ENCODE peak calls at places on chromosomes 5 and 9, in seven cellular contexts. P, R, G, U, W, F and M are unnamed samples.

GRCh38 chr9:123225995-123226394 is 42.4 kb downstream of the STRBP start:
- DNase-seq in P (no peak), R (no peak), G (no peak), U (peak; percentile 17), W (no peak), F (no peak), M (no peak)

GRCh38 chr5:28014779-28015178 is 976.4 kb upstream of the CDH9 start:
- DNase-seq in P (no peak), R (no peak), G (no peak), U (peak; percentile 5), W (no peak), F (no peak), M (no peak)

GRCh38 chr5:93078082-93079038 is 502.7 kb downstream of the NR2F1-AS1 start:
- DNase-seq in P (no peak), R (peak; percentile 85), G (peak; percentile 63), U (peak; percentile 60), W (peak; percentile 76), F (no peak), M (no peak)

GRCh38 chr9:16809912-16810610 is 60.4 kb downstream of the BNC2 start:
- DNase-seq in P (no peak), R (no peak), G (no peak), U (no peak), W (no peak), F (no peak), M (no peak)

GRCh38 chr9:68446836-68447235 is 90.4 kb downstream of the PGM5 start:
- DNase-seq in P (peak; percentile 33), R (peak; percentile 95), G (no peak), U (no peak), W (no peak), F (no peak), M (no peak)

GRCh38 chr5:53503819-53504218 is 23.4 kb downstream of the FST start:
- DNase-seq in P (no peak), R (no peak), G (no peak), U (no peak), W (no peak), F (no peak), M (no peak)

GRCh38 chr5:78260771-78261170 is 33.7 kb downstream of the AP3B1 start:
- DNase-seq in P (no peak), R (no peak), G (no peak), U (no peak), W (no peak), F (no peak), M (no peak)

GRCh38 chr9:121233906-121234901 is 32.5 kb upstream of the RAB14 start:
- DNase-seq in P (no peak), R (no peak), G (no peak), U (no peak), W (no peak), F (no peak), M (no peak)

GRCh38 chr5:159310492-159310891 is 19.8 kb downstream of the IL12B start:
- DNase-seq in P (peak; percentile 66), R (no peak), G (no peak), U (peak; percentile 13), W (peak; percentile 67), F (peak; percentile 3), M (peak; percentile 27)

GRCh38 chr5:167951121-167951520 is 340.3 kb upstream of the WWC1 start:
- DNase-seq in P (no peak), R (no peak), G (no peak), U (no peak), W (no peak), F (no peak), M (no peak)

GRCh38 chr9:113416149-113416726 is 5.7 kb downstream of the C9orf43 start:
- DNase-seq in P (no peak), R (no peak), G (no peak), U (peak; percentile 81), W (no peak), F (no peak), M (no peak)

GRCh38 chr5:36237756-36238155 is 4.0 kb downstream of the NADK2 start:
- DNase-seq in P (no peak), R (no peak), G (no peak), U (no peak), W (no peak), F (no peak), M (no peak)

GRCh38 chr5:135930029-135930948 is 24.5 kb downstream of the LECT2 start:
- DNase-seq in P (peak; percentile 70), R (no peak), G (no peak), U (no peak), W (peak; percentile 70), F (no peak), M (peak; percentile 54)

GRCh38 chr9:91589101-91589553 is 165.5 kb upstream of the NFIL3 start:
- DNase-seq in P (no peak), R (peak; percentile 74), G (peak; percentile 30), U (peak; percentile 64), W (no peak), F (no peak), M (no peak)

GRCh38 chr9:16726023-16726422 is 144.4 kb downstream of the BNC2 start:
- DNase-seq in P (no peak), R (no peak), G (no peak), U (no peak), W (no peak), F (no peak), M (no peak)

GRCh38 chr5:163861670-163862069 is 356.3 kb downstream of the MAT2B start:
- DNase-seq in P (no peak), R (no peak), G (no peak), U (no peak), W (no peak), F (no peak), M (no peak)

GRCh38 chr5:124289122-124289521 is 457.3 kb downstream of the ZNF608 start:
- DNase-seq in P (no peak), R (no peak), G (peak; percentile 66), U (no peak), W (no peak), F (no peak), M (no peak)

GRCh38 chr5:136032564-136032963 is 3.8 kb downstream of the TGFBI start:
- DNase-seq in P (no peak), R (peak; percentile 66), G (no peak), U (peak; percentile 28), W (no peak), F (no peak), M (no peak)

GRCh38 chr5:43401827-43402226 is 10.4 kb downstream of the CCL28 start:
- DNase-seq in P (no peak), R (no peak), G (no peak), U (peak; percentile 15), W (no peak), F (no peak), M (no peak)

GRCh38 chr9:92299116-92299515 is 5.6 kb upstream of the IARS1 start:
- DNase-seq in P (no peak), R (no peak), G (no peak), U (peak; percentile 51), W (no peak), F (no peak), M (no peak)

GRCh38 chr5:59319286-59319685 is 574.2 kb downstream of the PDE4D start:
- DNase-seq in P (no peak), R (no peak), G (no peak), U (no peak), W (no peak), F (no peak), M (no peak)

GRCh38 chr5:118806571-118806970 is 181.8 kb downstream of the DTWD2 start:
- DNase-seq in P (no peak), R (no peak), G (no peak), U (no peak), W (no peak), F (no peak), M (no peak)

GRCh38 chr5:1685076-1685475 is 114.6 kb downstream of the MRPL36 start:
- DNase-seq in P (no peak), R (no peak), G (no peak), U (no peak), W (no peak), F (no peak), M (no peak)

GRCh38 chr5:180053061-180053602 is 18.4 kb downstream of the RNF130 start:
- DNase-seq in P (no peak), R (no peak), G (no peak), U (no peak), W (no peak), F (no peak), M (peak; percentile 39)
- TF ChIP-seq CTCF in P (no peak), R (no peak), G (no peak), U (no peak), W (no peak), F (no peak), M (no peak)

GRCh38 chr9:1102010-1102712 is 52.0 kb downstream of the DMRT2 start:
- DNase-seq in P (no peak), R (no peak), G (no peak), U (no peak), W (no peak), F (no peak), M (no peak)

GRCh38 chr9:1096155-1096964 is 46.2 kb downstream of the DMRT2 start:
- DNase-seq in P (no peak), R (no peak), G (no peak), U (no peak), W (no peak), F (no peak), M (no peak)

GRCh38 chr9:1100192-1100591 is 50.0 kb downstream of the DMRT2 start:
- DNase-seq in P (no peak), R (no peak), G (no peak), U (no peak), W (no peak), F (no peak), M (no peak)

GRCh38 chr9:1098551-1098950 is 48.4 kb downstream of the DMRT2 start:
- DNase-seq in P (no peak), R (no peak), G (no peak), U (no peak), W (no peak), F (no peak), M (no peak)

DNA sequence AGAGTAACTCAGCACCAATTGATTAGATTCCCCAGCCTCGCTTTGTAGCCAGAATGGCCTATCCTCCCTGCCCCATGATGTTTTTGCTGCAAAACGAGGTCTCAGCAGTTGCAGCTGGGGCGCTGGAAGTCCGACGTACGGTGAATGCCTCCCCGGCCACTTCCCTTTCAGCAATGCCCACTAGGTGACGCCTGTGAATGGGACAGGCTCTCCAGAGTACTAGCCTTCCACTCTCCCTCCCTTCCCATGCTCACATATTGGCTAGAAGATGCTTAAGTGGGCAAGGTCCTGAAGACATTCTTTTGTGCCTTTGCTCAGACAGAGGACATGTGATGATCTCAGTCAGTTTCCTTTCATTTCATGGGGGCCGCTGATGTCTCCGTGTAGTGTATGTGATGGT is 50.8 kb downstream of the DMRT2 start:
- DNase-seq in P (peak; percentile 59), R (no peak), G (peak; percentile 32), U (peak; percentile 34), W (peak; percentile 67), F (no peak), M (peak; percentile 76)
- TF ChIP-seq CTCF in P (peak; percentile 35), R (no peak), G (peak; percentile 62), U (peak; percentile 46), W (peak; percentile 56), F (no peak), M (peak; percentile 37)

GRCh38 chr9:110072597-110073355 is 135.2 kb downstream of the C9orf152 start:
- DNase-seq in P (no peak), R (no peak), G (no peak), U (no peak), W (no peak), F (no peak), M (no peak)
- TF ChIP-seq CTCF in P (no peak), R (no peak), G (no peak), U (no peak), W (no peak), F (no peak), M (no peak)

DNA sequence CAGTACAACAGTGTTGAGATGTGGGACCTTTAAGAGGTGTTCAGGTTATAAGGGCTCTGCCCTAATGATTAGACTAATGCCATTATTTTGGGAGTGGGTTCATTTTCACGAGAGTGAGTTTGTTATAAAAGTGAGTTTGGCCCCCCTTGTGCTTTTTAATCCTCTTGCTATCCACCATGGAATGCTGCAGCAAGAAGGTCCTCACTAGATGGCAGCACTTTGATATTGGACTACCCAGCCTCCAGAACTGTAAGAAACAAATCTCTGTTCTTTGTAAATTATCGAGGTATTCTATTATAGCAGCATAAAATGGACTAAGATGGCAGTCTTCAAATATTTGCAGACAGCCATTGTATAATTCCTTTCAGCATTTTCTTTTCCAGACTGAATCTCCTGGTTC is 212.4 kb downstream of the LRRC70 start:
- DNase-seq in P (no peak), R (no peak), G (no peak), U (no peak), W (no peak), F (no peak), M (no peak)
- TF ChIP-seq CTCF in P (peak; percentile 5), R (no peak), G (no peak), U (no peak), W (peak; percentile 29), F (no peak), M (no peak)